ENCODE peak calls at places on chromosomes 1 and 21, in six cellular contexts. M is OCI-LY7, P is pancreas, W is cardiac fibroblast, S is mammary epithelial cell, U is foreskin fibroblast. G is an unnamed sample.

GRCh38 chr1:50505427-50505826 is 82.2 kb upstream of the DMRTA2 start:
- DNase-seq in U (no peak), P (no peak), S (no peak), M (no peak), W (no peak), G (no peak)

GRCh38 chr1:241658081-241658793 is 6.2 kb downstream of the WDR64 start:
- DNase-seq in U (no peak), W (no peak), P (no peak), S (no peak), M (no peak), G (peak; percentile 17)

GRCh38 chr1:35936828-35937227 is 5.9 kb downstream of the AGO3 start:
- DNase-seq in S (no peak), W (no peak), P (no peak), U (no peak), M (no peak), G (peak; percentile 20)

GRCh38 chr21:38384246-38384576 is 114.1 kb downstream of the ERG start:
- DNase-seq in W (no peak), U (no peak), S (no peak), P (no peak), M (no peak), G (no peak)

GRCh38 chr1:26541816-26542711 is 12.5 kb downstream of the RPS6KA1 start:
- DNase-seq in S (peak; percentile 92), W (peak; percentile 95), P (no peak), U (peak; percentile 29), M (peak; percentile 95), G (peak; percentile 83)

GRCh38 chr1:193569696-193570269 is 383.4 kb upstream of the B3GALT2 start:
- DNase-seq in U (peak; percentile 38), M (no peak), P (no peak), S (peak; percentile 19), W (peak; percentile 57), G (peak; percentile 77)

GRCh38 chr1:53319296-53320101 is 8.4 kb downstream of the LRP8 start:
- DNase-seq in S (no peak), P (peak; percentile 4), U (no peak), M (no peak), W (no peak), G (no peak)

GRCh38 chr1:200233393-200233792 is 176.4 kb downstream of the ZNF281 start:
- DNase-seq in W (peak; percentile 10), M (no peak), P (no peak), S (no peak), U (no peak), G (peak; percentile 33)

GRCh38 chr1:228748431-228748830 is 13.2 kb downstream of the RHOU start:
- DNase-seq in S (no peak), U (no peak), W (no peak), M (no peak), P (no peak), G (peak; percentile 43)

GRCh38 chr1:115402753-115403184 is 64.7 kb upstream of the NGF start:
- DNase-seq in P (no peak), S (no peak), W (no peak), U (no peak), M (no peak), G (no peak)

GRCh38 chr1:162973381-162973795 is 95.8 kb upstream of the RGS4 start:
- DNase-seq in S (peak; percentile 73), U (peak; percentile 75), W (peak; percentile 90), P (no peak), M (no peak), G (peak; percentile 82)

GRCh38 chr1:64167176-64167575 is 36.2 kb upstream of the UBE2U start:
- DNase-seq in S (no peak), W (peak; percentile 39), U (no peak), P (no peak), M (no peak), G (peak; percentile 59)

GRCh38 chr1:54096491-54097235 is 43.3 kb downstream of the TCEANC2 start:
- DNase-seq in U (no peak), S (no peak), P (no peak), W (no peak), M (no peak), G (no peak)

GRCh38 chr1:150192012-150192411 is 42.3 kb downstream of the PLEKHO1 start:
- DNase-seq in P (no peak), U (peak; percentile 21), S (no peak), M (no peak), W (peak; percentile 73), G (peak; percentile 45)

GRCh38 chr1:13706058-13706457 is 6.1 kb downstream of the PRDM2 start:
- DNase-seq in U (no peak), S (no peak), P (no peak), M (no peak), W (no peak), G (no peak)

GRCh38 chr1:19432943-19433609 is 52.3 kb downstream of the CAPZB start:
- DNase-seq in S (no peak), W (no peak), M (no peak), U (no peak), P (no peak), G (peak; percentile 93)

GRCh38 chr1:230868736-230869385 is 540 bp upstream of the C1orf198 start:
- DNase-seq in P (peak; percentile 83), M (peak; percentile 23), W (peak; percentile 49), S (peak; percentile 33), U (no peak), G (no peak)

GRCh38 chr1:211198111-211198510 is 61.1 kb upstream of the RCOR3 start:
- DNase-seq in S (peak; percentile 58), U (peak; percentile 14), P (no peak), M (no peak), W (peak; percentile 57), G (peak; percentile 10)

GRCh38 chr1:75092141-75092540 is 42.0 kb upstream of the LHX8 start:
- DNase-seq in M (no peak), U (no peak), P (no peak), W (no peak), S (peak; percentile 88), G (no peak)

GRCh38 chr1:21939650-21940374 is 2.7 kb upstream of the HSPG2 start:
- DNase-seq in S (peak; percentile 98), W (peak; percentile 95), M (no peak), P (peak; percentile 88), U (peak; percentile 96), G (peak; percentile 92)

GRCh38 chr21:34668803-34669148 is at the start of gene CLIC6:
- DNase-seq in S (no peak), M (no peak), U (no peak), W (no peak), P (no peak), G (no peak)

GRCh38 chr1:222928212-222928611 is 113.4 kb downstream of the DISP1 start:
- DNase-seq in P (peak; percentile 55), U (peak; percentile 39), M (no peak), S (no peak), W (peak; percentile 77), G (peak; percentile 49)

GRCh38 chr1:205375816-205376545 is 19.3 kb upstream of the KLHDC8A start:
- DNase-seq in M (no peak), W (peak; percentile 60), U (no peak), P (no peak), S (peak; percentile 62), G (peak; percentile 43)

GRCh38 chr1:180258935-180259334 is 28.9 kb downstream of the LHX4 start:
- DNase-seq in W (no peak), U (no peak), M (no peak), S (no peak), P (no peak), G (no peak)

GRCh38 chr1:42934111-42934510 is 24.6 kb downstream of the SLC2A1 start:
- DNase-seq in M (no peak), W (no peak), P (no peak), U (no peak), S (no peak), G (no peak)

GRCh38 chr1:11985851-11986250 is 5.6 kb downstream of the MFN2 start:
- DNase-seq in M (no peak), S (no peak), W (peak; percentile 69), U (peak; percentile 78), P (no peak), G (peak; percentile 68)

DNA sequence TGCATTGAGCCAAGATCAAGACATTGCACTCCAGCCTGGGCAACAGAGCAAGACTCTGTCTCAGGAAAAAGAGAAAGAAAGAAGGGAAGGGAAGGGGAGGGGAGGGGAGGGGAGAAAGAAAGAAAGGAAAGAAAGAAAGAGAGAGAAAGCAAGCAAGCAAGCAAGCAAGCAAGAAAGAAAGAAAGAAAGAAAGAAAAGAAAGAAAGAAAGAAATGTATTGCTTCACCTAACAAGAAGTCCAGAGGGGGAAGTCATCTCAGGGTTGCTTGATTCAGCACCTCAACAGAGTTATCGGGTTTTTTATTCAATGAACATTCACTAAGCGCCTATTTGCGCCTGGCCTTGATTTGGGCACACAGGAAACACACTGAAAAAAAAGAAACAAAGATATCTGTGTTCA is 8.3 kb upstream of the RCSD1 start:
- DNase-seq in U (no peak), S (no peak), W (no peak), P (no peak), M (peak; percentile 44), G (no peak)
- TF ChIP-seq CTCF in U (no peak), S (no peak), W (no peak), P (no peak), M (no peak), G (no peak)

DNA sequence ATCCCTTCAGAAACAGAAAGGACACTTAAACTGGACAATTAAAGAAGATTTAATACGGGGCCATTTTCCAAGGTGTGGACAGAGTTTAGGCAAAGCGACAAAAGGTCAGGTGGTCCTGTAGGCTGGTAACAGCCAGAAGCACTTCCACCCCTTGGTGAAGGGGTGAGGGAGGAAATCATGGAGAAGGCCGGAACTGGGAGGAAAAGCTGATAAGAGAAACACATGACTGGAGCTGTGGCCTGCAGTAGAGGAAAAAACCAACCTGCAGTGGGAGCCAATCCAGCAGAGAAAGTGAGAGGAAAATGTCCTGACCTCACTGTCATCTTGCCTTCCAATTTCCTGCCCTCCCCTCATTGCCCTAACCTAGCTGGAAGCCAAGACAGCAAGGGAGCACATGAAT is 249.8 kb downstream of the LMO4 start:
- DNase-seq in S (no peak), P (no peak), W (no peak), M (no peak), U (no peak), G (no peak)
- H3K4me3 ChIP-seq in S (no peak overlapping the region), P (no peak overlapping the region), W (no peak overlapping the region), M (no peak overlapping the region), U (no peak overlapping the region), G (no peak overlapping the region)

DNA sequence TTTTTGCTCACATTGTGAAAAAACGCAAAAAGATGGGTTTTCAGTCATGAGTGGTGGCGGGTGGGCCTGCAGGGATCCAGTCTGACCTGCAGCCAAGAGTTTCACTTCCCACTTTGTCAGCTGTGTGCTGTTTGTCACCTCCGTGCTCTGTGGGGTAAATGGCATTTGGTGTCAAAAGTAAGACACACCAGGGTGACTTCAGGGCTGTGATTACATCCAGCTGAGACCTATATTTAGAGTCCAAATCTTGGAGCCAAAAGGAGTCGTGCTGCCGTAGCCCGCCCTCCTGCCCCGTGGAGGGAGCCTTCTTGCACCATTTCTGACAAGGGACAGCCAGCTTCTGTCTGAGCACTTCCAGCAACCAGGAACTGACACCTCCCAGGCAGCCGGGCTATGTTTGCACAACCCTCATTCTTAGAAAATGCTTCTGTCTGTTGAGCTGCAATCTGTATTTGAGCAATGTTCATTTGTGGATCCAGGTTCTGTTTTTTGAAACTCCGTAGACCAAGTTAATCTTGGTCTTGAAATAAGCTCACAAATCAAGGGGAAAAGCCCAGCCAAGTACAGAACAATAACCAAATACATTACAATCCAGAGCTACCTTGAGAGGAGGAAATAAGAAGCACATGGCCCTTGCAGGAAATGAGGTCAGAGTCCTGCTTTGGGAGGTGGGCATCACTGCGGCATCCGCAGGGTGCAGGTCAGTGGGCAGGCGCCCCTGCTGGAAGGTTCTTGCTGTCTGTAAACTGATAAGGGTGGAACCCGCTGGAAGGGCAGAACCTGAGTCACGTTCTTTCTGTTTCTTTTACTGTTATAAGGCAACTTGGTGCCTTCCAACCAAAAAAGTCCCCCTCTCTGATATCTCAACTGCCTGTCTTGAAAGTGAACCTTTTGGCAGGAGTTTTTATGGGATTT is 14.4 kb downstream of the ABCG1 start:
- DNase-seq in P (peak; percentile 45), W (peak; percentile 77), M (peak; percentile 97), S (no peak), U (peak; percentile 33), G (peak; percentile 79)
- TF ChIP-seq CTCF in P (no peak), W (peak; percentile 24), M (peak; percentile 64), S (peak; percentile 12), U (no peak), G (peak; percentile 24)

GRCh38 chr1:202505356-202505755 is 156.9 kb downstream of the PPP1R12B start:
- DNase-seq in S (peak; percentile 63), M (no peak), P (no peak), U (peak; percentile 40), W (peak; percentile 93), G (peak; percentile 78)
- H3K4me3 ChIP-seq in S (no peak overlapping the region), M (no peak overlapping the region), P (no peak overlapping the region), U (no peak overlapping the region), W (no peak overlapping the region), G (no peak overlapping the region)

G was measured in fibroblast of villous mesenchyme.